ENCODE peak calls at places on chromosomes 12 and 14, in six cellular contexts. H, K, D, Q, L and O are unnamed samples.

GRCh38 chr12:84826925-84827324 is 85.7 kb downstream of the SLC6A15 start:
- DNase-seq in H (no peak), K (no peak), D (no peak), Q (peak), L (no peak), O (no peak)

GRCh38 chr12:128387811-128388422 is 120.9 kb downstream of the TMEM132C start:
- DNase-seq in H (no peak), K (peak), D (peak), Q (no peak), L (no peak), O (no peak)

GRCh38 chr12:132579747-132580146 is 30.6 kb downstream of the LRCOL1 start:
- DNase-seq in H (no peak), K (no peak), D (no peak), Q (no peak), L (no peak), O (no peak)

GRCh38 chr14:69528930-69529329 is 44.4 kb downstream of the PLEKHD1 start:
- DNase-seq in H (no peak), K (no peak), D (no peak), Q (no peak), L (no peak), O (no peak)

GRCh38 chr12:118103601-118104382 is at the start of gene VSIG10:
- DNase-seq in H (peak), K (peak), D (peak), Q (no peak), L (no peak), O (peak)

GRCh38 chr12:42143401-42144173 is 1.1 kb downstream of the GXYLT1 start:
- DNase-seq in H (no peak), K (no peak), D (no peak), Q (peak), L (no peak), O (no peak)

GRCh38 chr12:122527478-122527944 is 462 bp downstream of the KNTC1 start:
- DNase-seq in H (no peak), K (no peak), D (no peak), Q (peak), L (no peak), O (no peak)

GRCh38 chr12:49037947-49038237 is 19.3 kb upstream of the PRKAG1 start:
- DNase-seq in H (no peak), K (no peak), D (no peak), Q (no peak), L (no peak), O (no peak)

GRCh38 chr12:44459569-44459968 is 416.5 kb downstream of the NELL2 start:
- DNase-seq in H (no peak), K (no peak), D (no peak), Q (no peak), L (no peak), O (no peak)

GRCh38 chr12:97940629-97941028 is 478.0 kb downstream of the RMST start:
- DNase-seq in H (no peak), K (no peak), D (no peak), Q (no peak), L (no peak), O (no peak)

GRCh38 chr12:130086248-130086647 is 76.0 kb upstream of the FZD10 start:
- DNase-seq in H (no peak), K (no peak), D (no peak), Q (no peak), L (no peak), O (no peak)

GRCh38 chr12:34379142-34379541 is 356.8 kb downstream of the ALG10 start:
- DNase-seq in H (no peak), K (no peak), D (no peak), Q (no peak), L (no peak), O (no peak)

GRCh38 chr14:105072381-105072861 is 7.2 kb upstream of the GPR132 start:
- DNase-seq in H (no peak), K (no peak), D (no peak), Q (no peak), L (no peak), O (no peak)

GRCh38 chr12:50776749-50777728 is 13.1 kb downstream of the ATF1 start:
- DNase-seq in H (no peak), K (no peak), D (no peak), Q (no peak), L (no peak), O (no peak)

GRCh38 chr12:10101648-10102220 is 2.9 kb upstream of the CLEC1A start:
- DNase-seq in H (no peak), K (no peak), D (no peak), Q (no peak), L (no peak), O (no peak)

GRCh38 chr14:105087963-105088811 is 23.0 kb upstream of the GPR132 start:
- DNase-seq in H (peak), K (no peak), D (peak), Q (no peak), L (peak), O (peak)

GRCh38 chr12:104599985-104600712 is 143.4 kb downstream of the CHST11 start:
- DNase-seq in H (no peak), K (no peak), D (no peak), Q (no peak), L (no peak), O (no peak)

GRCh38 chr14:74048291-74048690 is 29.1 kb downstream of the BBOF1 start:
- DNase-seq in H (no peak), K (no peak), D (no peak), Q (no peak), L (no peak), O (peak)

GRCh38 chr12:99605-100004 is 33.0 kb downstream of the IQSEC3 start:
- DNase-seq in H (peak), K (no peak), D (no peak), Q (no peak), L (no peak), O (peak)

GRCh38 chr14:103444837-103445524 is 59.8 kb downstream of the MARK3 start:
- DNase-seq in H (no peak), K (no peak), D (no peak), Q (no peak), L (no peak), O (no peak)

GRCh38 chr14:91311284-91311662 is 66.8 kb upstream of the GPR68 start:
- DNase-seq in H (no peak), K (no peak), D (no peak), Q (no peak), L (peak), O (no peak)

GRCh38 chr12:68565391-68565903 is 45.3 kb upstream of the RAP1B start:
- DNase-seq in H (no peak), K (no peak), D (no peak), Q (no peak), L (no peak), O (no peak)

GRCh38 chr12:106648736-106649135 is 65.9 kb downstream of the RFX4 start:
- DNase-seq in H (no peak), K (no peak), D (no peak), Q (no peak), L (no peak), O (no peak)

GRCh38 chr12:105212431-105212830 is 23.5 kb downstream of the APPL2 start:
- DNase-seq in H (no peak), K (no peak), D (no peak), Q (no peak), L (no peak), O (no peak)

GRCh38 chr14:71686677-71687076 is 245.6 kb upstream of the RGS6 start:
- DNase-seq in H (peak), K (peak), D (no peak), Q (no peak), L (no peak), O (no peak)

DNA sequence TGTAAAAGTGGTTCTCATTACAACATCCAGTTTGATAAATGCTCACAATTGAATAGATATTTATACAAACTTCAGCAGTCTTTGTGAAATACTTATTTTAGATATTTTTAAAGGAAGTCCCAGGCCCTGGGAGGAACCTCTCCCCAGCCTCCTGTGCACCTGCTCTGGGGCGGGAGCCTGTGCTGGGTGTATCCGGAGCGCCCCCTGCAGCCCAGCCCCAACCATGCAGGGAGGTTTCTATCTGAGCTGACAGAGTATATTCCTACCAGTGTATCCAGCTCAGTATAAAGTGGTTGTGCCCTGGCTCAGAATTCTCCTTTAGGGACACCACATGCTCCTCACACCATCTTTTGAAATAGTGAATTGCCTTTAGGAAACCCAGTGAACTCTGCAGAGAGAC is 851.8 kb downstream of the TMEM121 start:
- DNase-seq in H (no peak), K (no peak), D (no peak), Q (peak), L (peak), O (no peak)
- TF ChIP-seq CTCF in H (no peak), K (no peak), D (no peak), Q (peak), L (no peak), O (no peak)

DNA sequence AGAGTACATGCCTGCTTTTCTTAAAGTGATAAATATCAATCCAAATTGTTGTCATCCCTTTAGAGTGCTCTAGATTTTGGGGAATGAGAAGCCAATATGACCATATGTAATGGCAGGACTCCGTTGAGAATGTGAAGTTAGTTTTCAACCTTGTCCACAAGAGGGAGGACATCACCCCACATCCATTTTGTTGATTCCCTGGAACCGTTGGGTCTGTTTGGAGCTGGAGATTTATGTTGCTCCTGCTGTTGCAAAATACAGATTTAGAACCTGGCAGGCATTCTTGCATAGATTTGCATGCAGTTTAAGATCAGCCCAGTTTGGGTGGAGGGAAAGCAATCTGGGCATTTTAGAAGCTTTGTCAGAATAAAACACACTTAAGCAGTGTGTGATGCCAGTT is 620.1 kb downstream of the NRXN3 start:
- DNase-seq in H (no peak), K (no peak), D (no peak), Q (no peak), L (no peak), O (peak)
- TF ChIP-seq CTCF in H (no peak), K (no peak), D (peak), Q (no peak), L (no peak), O (peak)

GRCh38 chr12:109223868-109224267 is 85.2 kb downstream of the FOXN4 start:
- DNase-seq in H (no peak), K (no peak), D (no peak), Q (no peak), L (no peak), O (no peak)

GRCh38 chr12:109223211-109223610 is 85.9 kb downstream of the FOXN4 start:
- DNase-seq in H (no peak), K (no peak), D (no peak), Q (no peak), L (no peak), O (no peak)

GRCh38 chr12:109221277-109221931 is 87.7 kb downstream of the FOXN4 start:
- DNase-seq in H (no peak), K (no peak), D (no peak), Q (no peak), L (no peak), O (no peak)

GRCh38 chr12:109222496-109222895 is 86.6 kb downstream of the FOXN4 start:
- DNase-seq in H (no peak), K (no peak), D (no peak), Q (no peak), L (no peak), O (no peak)

DNA sequence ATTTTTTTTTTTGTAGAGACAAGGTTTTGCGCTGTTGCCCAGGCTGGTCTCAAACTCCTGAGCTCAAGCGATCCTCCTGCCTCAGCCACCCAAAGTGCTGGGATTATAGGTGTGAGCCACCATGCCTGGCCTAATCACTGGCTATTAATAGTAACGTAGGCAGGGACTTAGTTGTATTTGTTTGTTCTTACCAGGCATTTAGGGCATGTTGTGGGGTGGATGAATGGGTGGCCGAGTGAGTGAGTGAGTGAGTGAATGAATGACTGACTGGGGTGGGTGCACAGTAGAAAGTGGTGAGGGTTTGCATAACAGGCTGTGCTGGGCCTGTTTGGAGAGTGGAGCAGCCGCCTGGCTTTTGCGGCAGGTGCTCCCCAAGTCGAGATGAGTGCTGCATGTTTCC is 87.0 kb downstream of the FOXN4 start:
- DNase-seq in H (no peak), K (no peak), D (no peak), Q (no peak), L (no peak), O (no peak)
- TF ChIP-seq CTCF in H (no peak), K (no peak), D (no peak), Q (no peak), L (no peak), O (no peak)

GRCh38 chr12:125772403-125772802 is 707.2 kb downstream of the AACS start:
- DNase-seq in H (no peak), K (no peak), D (no peak), Q (no peak), L (no peak), O (no peak)

GRCh38 chr12:125776212-125776611 is 711.0 kb downstream of the AACS start:
- DNase-seq in H (no peak), K (no peak), D (no peak), Q (no peak), L (no peak), O (no peak)

GRCh38 chr12:125775507-125775906 is 710.3 kb downstream of the AACS start:
- DNase-seq in H (no peak), K (no peak), D (no peak), Q (no peak), L (no peak), O (no peak)

GRCh38 chr12:125773033-125773432 is 707.8 kb downstream of the AACS start:
- DNase-seq in H (peak), K (no peak), D (peak), Q (peak), L (no peak), O (no peak)
- TF ChIP-seq CTCF in H (no peak), K (no peak), D (peak), Q (peak), L (no peak), O (peak)

GRCh38 chr14:61632401-61633195 is 62.7 kb upstream of the HIF1A start:
- DNase-seq in H (no peak), K (no peak), D (no peak), Q (no peak), L (no peak), O (no peak)
- TF ChIP-seq CTCF in H (no peak), K (no peak), D (no peak), Q (no peak), L (no peak), O (no peak)